ENCODE peak calls at places on chromosome X, in seven cellular contexts. K is lower lobe of right lung, C is Peyer's patch, E is mucosa of descending colon, F is cardiac muscle cell, V is lung, H is hepatocyte. Z is an unnamed sample.

GRCh38 chrX:71533850-71534515 is 1.1 kb downstream of the OGT start:
- DNase-seq in K (peak; percentile 45), C (peak; percentile 35), E (peak; percentile 64), F (peak; percentile 59), V (peak; percentile 34), H (peak; percentile 30), Z (no peak)

GRCh38 chrX:149365061-149365460 is 140.0 kb downstream of the IDS start:
- DNase-seq in K (no peak), C (no peak), E (no peak), F (no peak), V (no peak), H (no peak), Z (peak; percentile 4)

GRCh38 chrX:147917700-147918694 is 6.3 kb downstream of the FMR1 start:
- DNase-seq in K (no peak), C (no peak), E (no peak), F (no peak), V (no peak), H (no peak), Z (no peak)

GRCh38 chrX:20529301-20529700 is 262.6 kb upstream of the RPS6KA3 start:
- DNase-seq in K (no peak), C (no peak), E (no peak), F (no peak), V (no peak), H (no peak), Z (no peak)

GRCh38 chrX:38279188-38279587 is 48.1 kb downstream of the RPGR start:
- DNase-seq in K (no peak), C (no peak), E (no peak), F (no peak), V (no peak), H (peak; percentile 9), Z (no peak)

GRCh38 chrX:39730671-39731389 is 366.9 kb downstream of the BCOR start:
- DNase-seq in K (peak; percentile 55), C (peak; percentile 38), E (peak; percentile 64), F (peak; percentile 71), V (peak; percentile 48), H (peak; percentile 88), Z (no peak)

GRCh38 chrX:21700289-21700688 is 42.2 kb upstream of the KLHL34 start:
- DNase-seq in K (no peak), C (no peak), E (no peak), F (no peak), V (no peak), H (no peak), Z (no peak)

GRCh38 chrX:63186137-63186536 is 165.0 kb downstream of the SPIN4 start:
- DNase-seq in K (no peak), C (no peak), E (no peak), F (no peak), V (no peak), H (no peak), Z (no peak)

GRCh38 chrX:73239242-73239641 is 24.6 kb upstream of the NAP1L2 start:
- DNase-seq in K (no peak), C (no peak), E (no peak), F (no peak), V (no peak), H (no peak), Z (no peak)

GRCh38 chrX:46574941-46575381 is 1.4 kb downstream of the CHST7 start:
- DNase-seq in K (peak; percentile 55), C (no peak), E (peak; percentile 52), F (peak; percentile 50), V (no peak), H (peak; percentile 34), Z (no peak)

GRCh38 chrX:112085149-112085548 is 2.6 kb upstream of the TRPC5 start:
- DNase-seq in K (no peak), C (no peak), E (no peak), F (no peak), V (no peak), H (no peak), Z (no peak)

GRCh38 chrX:56402207-56402606 is 161.2 kb upstream of the UBQLN2 start:
- DNase-seq in K (no peak), C (no peak), E (no peak), F (no peak), V (no peak), H (no peak), Z (no peak)

GRCh38 chrX:129227376-129227775 is 295.9 kb downstream of the SMARCA1 start:
- DNase-seq in K (no peak), C (no peak), E (no peak), F (no peak), V (no peak), H (no peak), Z (no peak)

GRCh38 chrX:104253567-104254441 is 929 bp downstream of the ESX1 start:
- DNase-seq in K (no peak), C (no peak), E (no peak), F (peak; percentile 48), V (no peak), H (no peak), Z (no peak)

GRCh38 chrX:57817302-57817701 is 93.0 kb downstream of the ZXDA start:
- DNase-seq in K (no peak), C (no peak), E (no peak), F (no peak), V (no peak), H (no peak), Z (no peak)

GRCh38 chrX:41481264-41482109 is 34.3 kb downstream of the NYX start:
- DNase-seq in K (no peak), C (no peak), E (no peak), F (no peak), V (no peak), H (no peak), Z (no peak)
- TF ChIP-seq CTCF in K (peak; percentile 29), C (no peak), E (no peak), F (peak; percentile 39), V (no peak), H (peak; percentile 24), Z (peak; percentile 9)

DNA sequence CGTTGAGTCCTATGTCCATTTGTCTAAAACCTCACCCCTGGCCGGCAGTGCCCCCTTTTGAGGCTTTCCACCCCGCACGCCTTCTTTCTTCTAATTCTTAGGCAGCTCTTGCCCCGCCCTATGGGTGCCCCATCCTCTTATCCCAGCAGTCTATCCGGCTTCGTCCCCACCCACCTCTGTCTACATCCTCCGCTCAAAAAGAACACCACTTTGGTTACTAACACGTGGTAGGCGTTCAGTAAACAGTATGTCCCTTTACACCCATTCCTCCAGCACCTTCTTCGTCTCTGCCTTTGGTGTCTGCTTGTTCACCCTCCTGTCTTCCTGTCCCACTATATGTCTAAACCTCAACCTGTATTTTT is 39.2 kb downstream of the STARD8 start:
- DNase-seq in K (peak; percentile 53), C (no peak), E (no peak), F (no peak), V (no peak), H (peak; percentile 37), Z (no peak)
- H3K4me3 ChIP-seq in K (peak overlapping the region; percentile 53), C (no peak overlapping the region), E (no peak overlapping the region), F (peak overlapping the region; percentile 10), V (no peak overlapping the region), H (no peak overlapping the region), Z (peak overlapping the region; percentile 31)

GRCh38 chrX:13716905-13717304 is 17.5 kb downstream of the TRAPPC2 start:
- DNase-seq in K (no peak), C (peak; percentile 54), E (peak; percentile 62), F (no peak), V (no peak), H (no peak), Z (no peak)
- H3K36me3 ChIP-seq in K (peaks cover 16% of the 10 kb centered on the region), C (no peaks in the 10 kb centered on the region), E (no peaks in the 10 kb centered on the region), F (peaks cover 38% of the 10 kb centered on the region), V (peaks cover 2% of the 10 kb centered on the region), H (no peaks in the 10 kb centered on the region), Z (no peaks in the 10 kb centered on the region)

DNA sequence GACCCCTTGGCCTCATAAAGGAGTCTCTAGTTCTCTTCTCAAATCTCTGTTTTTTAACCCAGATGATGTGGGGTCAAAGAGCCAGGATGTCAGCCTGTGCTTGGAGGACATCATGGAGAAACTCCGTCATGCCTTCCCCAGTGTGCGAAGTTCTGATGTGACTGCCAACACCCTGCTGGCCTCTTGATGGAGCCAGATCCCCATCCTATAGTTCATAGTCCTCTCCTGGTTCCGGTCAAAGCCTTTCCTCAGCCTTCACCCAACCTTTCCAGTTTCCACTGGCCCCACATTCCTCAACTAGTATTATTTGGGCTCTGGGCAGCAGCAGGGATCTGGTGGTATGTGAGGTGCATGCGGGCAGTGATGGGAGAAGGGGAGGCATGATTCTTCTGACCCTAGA is 30.7 kb downstream of the TAF7L start:
- DNase-seq in K (no peak), C (no peak), E (no peak), F (peak; percentile 10), V (no peak), H (peak; percentile 8), Z (no peak)
- TF ChIP-seq CTCF in K (no peak), C (no peak), E (no peak), F (peak; percentile 27), V (no peak), H (peak; percentile 14), Z (no peak)

GRCh38 chrX:48835524-48836329 is at the start of gene PCSK1N:
- DNase-seq in K (no peak), C (no peak), E (no peak), F (no peak), V (no peak), H (peak; percentile 62), Z (peak; percentile 14)

GRCh38 chrX:48833531-48834138 is 1.8 kb downstream of the PCSK1N start:
- DNase-seq in K (no peak), C (no peak), E (no peak), F (no peak), V (no peak), H (no peak), Z (no peak)

GRCh38 chrX:48831909-48832291 is 3.5 kb downstream of the PCSK1N start:
- DNase-seq in K (no peak), C (no peak), E (no peak), F (no peak), V (no peak), H (no peak), Z (no peak)

GRCh38 chrX:48831136-48831908 is 4.1 kb downstream of the PCSK1N start:
- DNase-seq in K (no peak), C (no peak), E (no peak), F (no peak), V (no peak), H (no peak), Z (no peak)

GRCh38 chrX:48834383-48834709 is 1.1 kb downstream of the PCSK1N start:
- DNase-seq in K (no peak), C (no peak), E (no peak), F (no peak), V (no peak), H (no peak), Z (no peak)
- H3K4me3 ChIP-seq in K (no peak overlapping the region), C (no peak overlapping the region), E (no peak overlapping the region), F (no peak overlapping the region), V (no peak overlapping the region), H (no peak overlapping the region), Z (no peak overlapping the region)

Z was measured in kidney epithelial cell.